ENCODE peak calls at places on chromosome 6, in five cellular contexts. A, T, P, N and R are unnamed samples.

GRCh38 chr6:9851541-9852380 is 563.1 kb downstream of the TFAP2A start:
- DNase-seq in N (no peak), P (no peak), A (no peak), T (no peak), R (no peak)

GRCh38 chr6:152952866-152953509 is 29.9 kb downstream of the FBXO5 start:
- DNase-seq in A (no peak), P (peak), T (no peak), N (no peak), R (no peak)

GRCh38 chr6:90460067-90460466 is 126.8 kb downstream of the MAP3K7 start:
- DNase-seq in A (no peak), T (no peak), N (no peak), P (no peak), R (no peak)

GRCh38 chr6:35723587-35723986 is 13.2 kb upstream of the ARMC12 start:
- DNase-seq in N (no peak), T (no peak), P (no peak), A (no peak), R (no peak)

GRCh38 chr6:36139991-36140710 is 9.8 kb downstream of the MAPK13 start:
- DNase-seq in T (no peak), N (no peak), A (no peak), P (no peak), R (no peak)

GRCh38 chr6:35082733-35083403 is 58.3 kb downstream of the TCP11 start:
- DNase-seq in T (peak), A (no peak), P (peak), N (no peak), R (no peak)

GRCh38 chr6:6886160-6886885 is 221.4 kb upstream of the RREB1 start:
- DNase-seq in P (no peak), A (no peak), N (no peak), T (peak), R (no peak)

GRCh38 chr6:148328876-148329567 is 13.6 kb upstream of the SASH1 start:
- DNase-seq in A (no peak), T (no peak), N (no peak), P (no peak), R (no peak)

GRCh38 chr6:148407372-148407771 is 64.7 kb downstream of the SASH1 start:
- DNase-seq in N (no peak), T (no peak), P (peak), A (no peak), R (no peak)

GRCh38 chr6:166167258-166167731 is 356 bp downstream of the TBXT start:
- DNase-seq in P (no peak), N (no peak), T (no peak), A (no peak), R (peak)

GRCh38 chr6:147381734-147382133 is 126.8 kb upstream of the SAMD5 start:
- DNase-seq in N (no peak), T (no peak), A (no peak), P (peak), R (no peak)

GRCh38 chr6:130975325-130975724 is 87.7 kb downstream of the EPB41L2 start:
- DNase-seq in P (peak), T (no peak), N (no peak), A (no peak), R (no peak)

GRCh38 chr6:167551634-167552630 is 227.0 kb downstream of the TTLL2 start:
- DNase-seq in N (no peak), P (no peak), T (no peak), A (no peak), R (no peak)

GRCh38 chr6:156809034-156809433 is 31.9 kb downstream of the ARID1B start:
- DNase-seq in P (peak), T (no peak), A (no peak), N (no peak), R (no peak)

GRCh38 chr6:73452107-73452461 is at the start of gene CGAS:
- DNase-seq in A (peak), P (peak), N (no peak), T (peak), R (no peak)

GRCh38 chr6:19804362-19805145 is 32.6 kb upstream of the ID4 start:
- DNase-seq in T (peak), A (no peak), N (peak), P (peak), R (peak)

GRCh38 chr6:31352497-31353368 is 4.2 kb downstream of the HLA-B start:
- DNase-seq in N (no peak), P (no peak), T (no peak), A (peak), R (no peak)

GRCh38 chr6:151682251-151682650 is 125.2 kb upstream of the ESR1 start:
- DNase-seq in P (no peak), T (no peak), N (no peak), A (no peak), R (no peak)

GRCh38 chr6:108432792-108433191 is 127.9 kb upstream of the FOXO3 start:
- DNase-seq in N (no peak), A (no peak), T (no peak), P (no peak), R (no peak)

GRCh38 chr6:134123666-134124208 is 71.3 kb upstream of the SLC2A12 start:
- DNase-seq in A (peak), P (peak), N (no peak), T (no peak), R (no peak)

GRCh38 chr6:137297887-137298286 is 78.7 kb upstream of the IFNGR1 start:
- DNase-seq in N (no peak), P (peak), A (no peak), T (no peak), R (peak)

GRCh38 chr6:31125162-31125561 is 4.9 kb upstream of the CDSN start:
- DNase-seq in T (peak), N (no peak), A (no peak), P (peak), R (no peak)

GRCh38 chr6:40471243-40471642 is 115.9 kb downstream of the LRFN2 start:
- DNase-seq in P (no peak), A (no peak), N (no peak), T (no peak), R (no peak)

GRCh38 chr6:140082867-140083297 is 708.4 kb upstream of the CITED2 start:
- DNase-seq in N (no peak), T (no peak), A (no peak), P (peak), R (no peak)

GRCh38 chr6:146770965-146771735 is 172.4 kb downstream of the ADGB start:
- DNase-seq in A (peak), P (no peak), T (peak), N (no peak), R (no peak)

GRCh38 chr6:30002871-30003270 is 58.2 kb upstream of the POLR1H start:
- DNase-seq in T (no peak), P (peak), N (no peak), A (no peak), R (no peak)

GRCh38 chr6:7214400-7214940 is 98.5 kb downstream of the SSR1 start:
- DNase-seq in T (no peak), P (no peak), N (no peak), A (no peak), R (no peak)

GRCh38 chr6:80541886-80542285 is 435.4 kb downstream of the BCKDHB start:
- DNase-seq in N (no peak), T (no peak), A (no peak), P (no peak), R (no peak)

GRCh38 chr6:167664678-167665445 is 161.8 kb upstream of the AFDN start:
- DNase-seq in N (no peak), T (no peak), A (no peak), P (no peak), R (no peak)

GRCh38 chr6:148118303-148118702 is 224.3 kb upstream of the SASH1 start:
- DNase-seq in T (no peak), N (no peak), P (no peak), A (no peak), R (no peak)

GRCh38 chr6:5514353-5514752 is 253.0 kb downstream of the FARS2 start:
- DNase-seq in A (no peak), P (no peak), N (no peak), T (no peak), R (no peak)

GRCh38 chr6:159823953-159824352 is 23.9 kb downstream of the PNLDC1 start:
- DNase-seq in T (no peak), P (no peak), N (no peak), A (no peak), R (no peak)

GRCh38 chr6:82088978-82089855 is 158.3 kb downstream of the IBTK start:
- DNase-seq in P (no peak), T (no peak), A (no peak), N (no peak), R (no peak)

GRCh38 chr6:90369024-90369519 is 72.4 kb upstream of the BACH2 start:
- DNase-seq in A (no peak), P (peak), T (peak), N (no peak), R (no peak)

GRCh38 chr6:2403546-2403945 is 158.1 kb upstream of the GMDS start:
- DNase-seq in P (no peak), T (no peak), N (no peak), A (no peak), R (no peak)

GRCh38 chr6:2663123-2663522 is 87.6 kb downstream of the MYLK4 start:
- DNase-seq in P (no peak), A (no peak), T (no peak), N (no peak), R (no peak)

GRCh38 chr6:169230322-169230665 is 23.4 kb downstream of the THBS2 start:
- DNase-seq in P (no peak), N (no peak), T (peak), A (no peak), R (no peak)

GRCh38 chr6:41536884-41537347 is 9.3 kb upstream of the FOXP4 start:
- DNase-seq in T (no peak), P (no peak), A (no peak), N (no peak), R (no peak)

GRCh38 chr6:3011592-3011991 is 11.9 kb downstream of the NQO2 start:
- DNase-seq in N (no peak), P (no peak), T (no peak), A (no peak), R (no peak)

GRCh38 chr6:116012471-116012949 is 48.2 kb downstream of the FRK start:
- DNase-seq in N (no peak), P (peak), T (no peak), A (no peak), R (no peak)

GRCh38 chr6:154478691-154479090 is 31.8 kb downstream of the CNKSR3 start:
- DNase-seq in A (no peak), N (no peak), P (peak), T (no peak), R (no peak)

GRCh38 chr6:154480144-154480639 is 30.3 kb downstream of the CNKSR3 start:
- DNase-seq in N (no peak), T (no peak), A (no peak), P (no peak), R (no peak)

GRCh38 chr6:154481541-154482013 is 28.9 kb downstream of the CNKSR3 start:
- DNase-seq in A (no peak), T (no peak), P (no peak), N (no peak), R (no peak)

GRCh38 chr6:154478021-154478651 is 32.3 kb downstream of the CNKSR3 start:
- DNase-seq in N (no peak), P (no peak), A (no peak), T (peak), R (peak)

GRCh38 chr6:154479388-154480143 is 30.9 kb downstream of the CNKSR3 start:
- DNase-seq in T (no peak), A (no peak), P (peak), N (no peak), R (no peak)
- TF ChIP-seq CTCF in T (no peak), A (no peak), P (no peak), N (no peak), R (no peak)

DNA sequence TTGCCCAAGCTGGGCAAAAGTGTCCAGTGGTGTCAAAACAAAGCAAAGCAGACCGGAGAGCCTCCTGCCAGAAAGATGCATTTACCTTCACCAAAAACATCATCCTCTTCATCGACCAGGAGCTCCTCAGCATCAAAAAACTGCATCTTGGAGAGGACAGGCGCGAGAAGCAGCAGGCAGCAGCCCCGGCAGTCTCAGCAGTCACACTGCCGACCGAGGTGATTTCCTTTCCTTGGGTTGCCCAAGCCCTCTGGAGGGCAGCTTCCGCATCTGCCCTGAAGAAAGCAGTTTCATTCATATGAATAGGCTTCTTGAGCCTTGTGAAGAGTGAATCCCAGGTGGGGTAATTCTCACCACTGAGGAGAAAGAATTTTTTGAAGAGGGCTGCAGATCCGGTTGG is at the start of gene RIPOR2:
- DNase-seq in T (no peak), P (no peak), N (no peak), A (peak), R (peak)
- TF ChIP-seq CTCF in T (no peak), P (no peak), N (no peak), A (peak), R (no peak)

GRCh38 chr6:25175656-25176055 is 103.5 kb upstream of the CARMIL1 start:
- DNase-seq in P (no peak), N (no peak), T (no peak), A (no peak), R (no peak)
- TF ChIP-seq CTCF in P (no peak), N (no peak), T (no peak), A (no peak), R (no peak)

GRCh38 chr6:127855542-127856159 is 45.2 kb downstream of the THEMIS start:
- DNase-seq in A (peak), P (peak), T (no peak), N (no peak), R (no peak)
- TF ChIP-seq CTCF in A (peak), P (peak), T (no peak), N (peak), R (peak)